ENCODE peak calls at places on chromosomes 13 and 19, in four cellular contexts. E, W, C and G are unnamed samples.
A peak's percentile ranks its signal among the peaks of the same experiment; 100 is the strongest.

GRCh38 chr19:56118666-56119584 is 2.2 kb downstream of the ZNF787 start:
- DNase-seq in W (no peak), C (no peak), E (no peak), G (no peak)

GRCh38 chr19:12833747-12834417 is 497 bp downstream of the RTBDN start:
- DNase-seq in E (peak; percentile 58), C (no peak), W (peak; percentile 36), G (no peak)

GRCh38 chr19:1136201-1136600 is 32.4 kb downstream of the GPX4 start:
- DNase-seq in C (no peak), E (no peak), W (no peak), G (no peak)

GRCh38 chr19:51680474-51680873 is 12.7 kb upstream of the SPACA6 start:
- DNase-seq in W (no peak), C (no peak), E (no peak), G (no peak)

GRCh38 chr13:40304391-40304790 is 362.1 kb downstream of the FOXO1 start:
- DNase-seq in E (no peak), C (no peak), W (no peak), G (no peak)

GRCh38 chr13:106958690-106959089 is 390.8 kb upstream of the ARGLU1 start:
- DNase-seq in C (no peak), E (no peak), W (no peak), G (no peak)

GRCh38 chr13:52738719-52739467 is 727 bp downstream of the CNMD start:
- DNase-seq in W (no peak), C (no peak), E (no peak), G (no peak)

GRCh38 chr19:372306-372890 is 27.8 kb upstream of the MIER2 start:
- DNase-seq in W (no peak), C (no peak), E (no peak), G (no peak)

GRCh38 chr13:104984296-104984818 is 1551.1 kb downstream of the EFNB2 start:
- DNase-seq in E (no peak), C (no peak), W (peak; percentile 7), G (peak; percentile 4)

GRCh38 chr19:55325172-55325571 is at the start of gene TMEM150B:
- DNase-seq in E (no peak), W (no peak), C (no peak), G (no peak)

GRCh38 chr19:51794865-51795490 is at the start of gene FPR3:
- DNase-seq in W (no peak), C (no peak), E (no peak), G (no peak)

GRCh38 chr19:3970313-3970807 is 539 bp downstream of the DAPK3 start:
- DNase-seq in E (no peak), C (no peak), W (no peak), G (no peak)

GRCh38 chr19:16180611-16181010 is 4.6 kb upstream of the FAM32A start:
- DNase-seq in W (peak; percentile 74), E (no peak), C (no peak), G (peak; percentile 46)

GRCh38 chr19:41870401-41870873 is 6.6 kb upstream of the CD79A start:
- DNase-seq in W (peak; percentile 34), C (no peak), E (no peak), G (no peak)

GRCh38 chr13:76723551-76724232 is 162.5 kb downstream of the KCTD12 start:
- DNase-seq in C (no peak), E (no peak), W (peak; percentile 54), G (peak; percentile 17)

GRCh38 chr13:108769213-108770070 is 140.0 kb downstream of the MYO16 start:
- DNase-seq in C (no peak), W (peak; percentile 53), E (no peak), G (peak; percentile 56)

GRCh38 chr13:78608254-78608704 is 4.9 kb upstream of the POU4F1 start:
- DNase-seq in C (no peak), W (no peak), E (no peak), G (no peak)

GRCh38 chr19:16435999-16436650 is 35.6 kb downstream of the EPS15L1 start:
- DNase-seq in C (no peak), E (no peak), W (no peak), G (no peak)

GRCh38 chr19:42042455-42043170 is 27.4 kb downstream of the GRIK5 start:
- DNase-seq in W (no peak), E (no peak), C (no peak), G (no peak)

GRCh38 chr19:16400911-16401675 is 70.7 kb downstream of the EPS15L1 start:
- DNase-seq in W (no peak), E (no peak), C (no peak), G (no peak)

GRCh38 chr13:27079421-27079958 is 92.1 kb downstream of the USP12 start:
- DNase-seq in C (no peak), E (no peak), W (no peak), G (peak; percentile 4)

GRCh38 chr13:32902898-32903297 is 113.3 kb upstream of the KL start:
- DNase-seq in W (no peak), E (no peak), C (no peak), G (no peak)

GRCh38 chr13:79407349-79407979 is 1.4 kb upstream of the RBM26 start:
- DNase-seq in C (no peak), E (no peak), W (no peak), G (no peak)

GRCh38 chr13:113002206-113002821 is 33.3 kb downstream of the MCF2L start:
- DNase-seq in C (no peak), E (no peak), W (no peak), G (no peak)

GRCh38 chr19:4660993-4661392 is 9.1 kb downstream of the MYDGF start:
- DNase-seq in E (no peak), C (no peak), W (no peak), G (no peak)

GRCh38 chr19:50975766-50976165 is 6.4 kb upstream of the KLK6 start:
- DNase-seq in E (no peak), C (no peak), W (peak; percentile 26), G (peak; percentile 92)

GRCh38 chr13:46530084-46530935 is 22.7 kb upstream of the LRCH1 start:
- DNase-seq in E (no peak), W (peak; percentile 9), C (no peak), G (peak; percentile 20)

GRCh38 chr19:19105365-19106060 is 32.8 kb downstream of the TMEM161A start:
- DNase-seq in W (peak; percentile 65), C (peak; percentile 46), E (peak; percentile 63), G (no peak)

GRCh38 chr19:1657632-1658445 is 5.4 kb upstream of the TCF3 start:
- DNase-seq in C (no peak), W (peak; percentile 54), E (no peak), G (no peak)